ENCODE peak calls at places on chromosomes 11 and 22, in eight cellular contexts. E is cardiac fibroblast; X is HT1080; Q is stimulated activated CD8-positive, alpha-beta memory T cell treated with anti-CD3 and anti-CD28 coated beads, Interleukin-12 subunit alpha, Interleukin-12 subunit beta, amount 100 ng/mL, for 1 hour; P is SW480; I is CD8-positive, alpha-beta T cell; B is KG1; Z is GM04504. O is an unnamed sample.
A peak's percentile ranks its signal among the peaks of the same experiment; 100 is the strongest.

GRCh38 chr11:9609002-9609759 is 35.7 kb downstream of the WEE1 start:
- DNase-seq in E (no peak), X (no peak), Q (no peak), P (no peak), I (no peak), B (no peak), Z (no peak), O (no peak)

GRCh38 chr11:109697140-109697843 is 275.3 kb downstream of the C11orf87 start:
- DNase-seq in E (peak; percentile 76), X (peak; percentile 47), Q (no peak), P (peak; percentile 6), I (no peak), B (peak; percentile 24), Z (peak; percentile 19), O (no peak)

GRCh38 chr11:19345848-19346681 is 105.3 kb upstream of the E2F8 start:
- DNase-seq in E (peak; percentile 38), X (no peak), Q (no peak), P (peak; percentile 82), I (no peak), B (no peak), Z (no peak), O (no peak)

GRCh38 chr11:72411623-72412532 is 22.5 kb downstream of the CLPB start:
- DNase-seq in E (no peak), X (no peak), Q (no peak), P (no peak), I (no peak), B (peak; percentile 48), Z (no peak), O (peak; percentile 69)

GRCh38 chr11:6927030-6927617 is 898 bp downstream of the ZNF215 start:
- DNase-seq in E (no peak), X (no peak), Q (no peak), P (peak; percentile 22), I (no peak), B (no peak), Z (no peak), O (no peak)

GRCh38 chr11:13970986-13971385 is 8.5 kb downstream of the SPON1 start:
- DNase-seq in E (peak; percentile 28), X (peak; percentile 35), Q (no peak), P (peak; percentile 69), I (no peak), B (no peak), Z (no peak), O (no peak)

GRCh38 chr22:41934284-41935014 is 7.8 kb upstream of the TNFRSF13C start:
- DNase-seq in E (no peak), X (no peak), Q (no peak), P (no peak), I (no peak), B (no peak), Z (no peak), O (no peak)

GRCh38 chr22:49626361-49627216 is 201.1 kb downstream of the BRD1 start:
- DNase-seq in E (no peak), X (no peak), Q (no peak), P (no peak), I (no peak), B (no peak), Z (no peak), O (no peak)

GRCh38 chr22:44616461-44616860 is 85.5 kb upstream of the PRR5 start:
- DNase-seq in E (no peak), X (no peak), Q (no peak), P (no peak), I (no peak), B (no peak), Z (no peak), O (no peak)

GRCh38 chr11:111097191-111097590 is 148.3 kb upstream of the POU2AF2 start:
- DNase-seq in E (peak; percentile 77), X (no peak), Q (no peak), P (peak; percentile 46), I (no peak), B (no peak), Z (peak; percentile 7), O (no peak)

GRCh38 chr22:41256898-41257260 is 16.1 kb upstream of the CHADL start:
- DNase-seq in E (peak; percentile 22), X (no peak), Q (no peak), P (no peak), I (no peak), B (no peak), Z (no peak), O (no peak)

GRCh38 chr11:27022659-27023251 is 17.9 kb upstream of the BBOX1 start:
- DNase-seq in E (no peak), X (no peak), Q (no peak), P (no peak), I (no peak), B (no peak), Z (no peak), O (no peak)

GRCh38 chr11:129840236-129840635 is 24.6 kb downstream of the TMEM45B start:
- DNase-seq in E (no peak), X (no peak), Q (no peak), P (no peak), I (no peak), B (no peak), Z (no peak), O (peak; percentile 39)

GRCh38 chr11:67303132-67303988 is at the start of gene SSH3:
- DNase-seq in E (peak; percentile 67), X (peak; percentile 55), Q (no peak), P (peak; percentile 86), I (no peak), B (no peak), Z (no peak), O (peak; percentile 50)

GRCh38 chr11:12625438-12626071 is 48.7 kb upstream of the TEAD1 start:
- DNase-seq in E (peak; percentile 61), X (peak; percentile 68), Q (no peak), P (no peak), I (no peak), B (no peak), Z (no peak), O (no peak)

GRCh38 chr11:71420455-71421241 is 27.5 kb downstream of the DHCR7 start:
- DNase-seq in E (peak; percentile 68), X (peak; percentile 48), Q (no peak), P (peak; percentile 22), I (no peak), B (peak; percentile 4), Z (peak; percentile 10), O (no peak)

GRCh38 chr11:119372260-119373058 is 9.0 kb downstream of the USP2 start:
- DNase-seq in E (no peak), X (no peak), Q (no peak), P (no peak), I (no peak), B (no peak), Z (no peak), O (no peak)